ENCODE peak calls at places on chromosomes 12 and 14, in six cellular contexts. D, U, F, V, B and L are unnamed samples.

GRCh38 chr12:19018302-19018980 is 111.1 kb upstream of the PLEKHA5 start:
- DNase-seq in V (no peak), U (no peak), F (no peak), D (no peak), B (no peak), L (no peak)

GRCh38 chr14:21852061-21852664 is 178.5 kb upstream of the OR4E1 start:
- DNase-seq in U (no peak), F (no peak), B (no peak), V (peak), D (peak), L (no peak)

GRCh38 chr12:44053550-44054243 is 217.8 kb downstream of the TMEM117 start:
- DNase-seq in F (no peak), B (no peak), U (no peak), D (no peak), V (no peak), L (peak)

GRCh38 chr12:118840399-118840798 is 140.9 kb upstream of the SRRM4 start:
- DNase-seq in U (no peak), D (no peak), V (peak), B (no peak), F (no peak), L (no peak)

GRCh38 chr14:53032161-53032803 is 81.4 kb upstream of the FERMT2 start:
- DNase-seq in V (no peak), U (no peak), D (peak), B (no peak), F (peak), L (peak)

GRCh38 chr14:83992857-83993256 is 1537.1 kb upstream of the FLRT2 start:
- DNase-seq in V (no peak), F (no peak), B (no peak), D (no peak), U (no peak), L (no peak)

GRCh38 chr12:27493260-27493935 is 30.6 kb upstream of the PPFIBP1 start:
- DNase-seq in V (peak), F (no peak), B (peak), U (no peak), D (no peak), L (no peak)

GRCh38 chr12:95633049-95633545 is 81.8 kb upstream of the USP44 start:
- DNase-seq in U (peak), B (no peak), V (peak), D (peak), F (peak), L (no peak)

GRCh38 chr12:57765698-57766463 is 997 bp downstream of the CYP27B1 start:
- DNase-seq in D (no peak), B (no peak), F (no peak), U (no peak), V (no peak), L (no peak)

GRCh38 chr12:57229041-57229633 is 374 bp upstream of the SHMT2 start:
- DNase-seq in F (no peak), U (no peak), D (no peak), B (no peak), V (no peak), L (no peak)